ENCODE peak calls at places on chromosome 21, in eight cellular contexts. One of them, this sample, is unnamed.

GRCh38 chr21:32771134-32771523 is 426 bp downstream of the PAXBP1 start:
- DNase-seq in breast epithelium: peak; percentile 34
- DNase-seq in esophagus squamous epithelium: no peak
- DNase-seq in PC-9: peak; percentile 44
- DNase-seq in AG04450: peak; percentile 20
- DNase-seq in fibroblast of lung: peak; percentile 60
- DNase-seq in prostate gland: peak; percentile 30
- DNase-seq in cardiac muscle cell: peak; percentile 65
- DNase-seq in this sample: peak; percentile 55

GRCh38 chr21:15060776-15061175 is 4.0 kb downstream of the NRIP1 start:
- DNase-seq in fibroblast of lung: peak; percentile 66
- DNase-seq in AG04450: no peak
- DNase-seq in esophagus squamous epithelium: no peak
- DNase-seq in cardiac muscle cell: no peak
- DNase-seq in breast epithelium: no peak
- DNase-seq in prostate gland: no peak
- DNase-seq in PC-9: peak; percentile 50
- DNase-seq in this sample: no peak

GRCh38 chr21:19900149-19900548 is 1098.1 kb upstream of the NCAM2 start:
- DNase-seq in cardiac muscle cell: no peak
- DNase-seq in prostate gland: no peak
- DNase-seq in AG04450: no peak
- DNase-seq in esophagus squamous epithelium: no peak
- DNase-seq in PC-9: no peak
- DNase-seq in fibroblast of lung: no peak
- DNase-seq in breast epithelium: no peak
- DNase-seq in this sample: no peak

GRCh38 chr21:16837319-16837718 is 675.5 kb upstream of the CXADR start:
- DNase-seq in prostate gland: no peak
- DNase-seq in AG04450: no peak
- DNase-seq in breast epithelium: no peak
- DNase-seq in fibroblast of lung: peak; percentile 61
- DNase-seq in cardiac muscle cell: peak; percentile 34
- DNase-seq in esophagus squamous epithelium: no peak
- DNase-seq in PC-9: no peak
- DNase-seq in this sample: no peak

GRCh38 chr21:14757533-14758327 is 211.6 kb upstream of the SAMSN1 start:
- DNase-seq in prostate gland: no peak
- DNase-seq in PC-9: no peak
- DNase-seq in fibroblast of lung: no peak
- DNase-seq in cardiac muscle cell: no peak
- DNase-seq in breast epithelium: no peak
- DNase-seq in AG04450: no peak
- DNase-seq in esophagus squamous epithelium: no peak
- DNase-seq in this sample: no peak

GRCh38 chr21:33374874-33375644 is 28.2 kb upstream of the IFNGR2 start:
- DNase-seq in fibroblast of lung: no peak
- DNase-seq in AG04450: no peak
- DNase-seq in prostate gland: no peak
- DNase-seq in PC-9: no peak
- DNase-seq in breast epithelium: no peak
- DNase-seq in esophagus squamous epithelium: no peak
- DNase-seq in cardiac muscle cell: no peak
- DNase-seq in this sample: no peak

GRCh38 chr21:44364151-44365053 is 11.0 kb downstream of the TRPM2 start:
- DNase-seq in prostate gland: no peak
- DNase-seq in breast epithelium: no peak
- DNase-seq in PC-9: no peak
- DNase-seq in esophagus squamous epithelium: no peak
- DNase-seq in cardiac muscle cell: no peak
- DNase-seq in AG04450: no peak
- DNase-seq in fibroblast of lung: no peak
- DNase-seq in this sample: no peak

GRCh38 chr21:33540711-33541104 is 1.2 kb downstream of the GART start:
- DNase-seq in fibroblast of lung: no peak
- DNase-seq in prostate gland: no peak
- DNase-seq in PC-9: no peak
- DNase-seq in cardiac muscle cell: no peak
- DNase-seq in breast epithelium: no peak
- DNase-seq in AG04450: no peak
- DNase-seq in esophagus squamous epithelium: no peak
- DNase-seq in this sample: no peak

GRCh38 chr21:25931791-25932190 is 197.0 kb downstream of the GABPA start:
- DNase-seq in fibroblast of lung: no peak
- DNase-seq in cardiac muscle cell: no peak
- DNase-seq in breast epithelium: no peak
- DNase-seq in prostate gland: no peak
- DNase-seq in esophagus squamous epithelium: no peak
- DNase-seq in PC-9: no peak
- DNase-seq in AG04450: no peak
- DNase-seq in this sample: no peak

GRCh38 chr21:44574457-44575306 is 1.2 kb downstream of the KRTAP10-4 start:
- DNase-seq in prostate gland: no peak
- DNase-seq in fibroblast of lung: no peak
- DNase-seq in AG04450: no peak
- DNase-seq in PC-9: no peak
- DNase-seq in esophagus squamous epithelium: no peak
- DNase-seq in cardiac muscle cell: no peak
- DNase-seq in breast epithelium: no peak
- DNase-seq in this sample: no peak

GRCh38 chr21:32772281-32773047 is 909 bp upstream of the PAXBP1 start:
- DNase-seq in PC-9: peak; percentile 48
- DNase-seq in esophagus squamous epithelium: no peak
- DNase-seq in breast epithelium: no peak
- DNase-seq in cardiac muscle cell: peak; percentile 24
- DNase-seq in fibroblast of lung: peak; percentile 53
- DNase-seq in prostate gland: peak; percentile 19
- DNase-seq in AG04450: no peak
- DNase-seq in this sample: no peak

GRCh38 chr21:46604975-46605758 is at the start of gene S100B:
- DNase-seq in prostate gland: no peak
- DNase-seq in breast epithelium: peak; percentile 33
- DNase-seq in AG04450: no peak
- DNase-seq in fibroblast of lung: peak; percentile 26
- DNase-seq in PC-9: no peak
- DNase-seq in cardiac muscle cell: no peak
- DNase-seq in esophagus squamous epithelium: no peak
- DNase-seq in this sample: peak; percentile 90

GRCh38 chr21:44585892-44586291 is 5.5 kb upstream of the KRTAP10-5 start:
- DNase-seq in fibroblast of lung: no peak
- DNase-seq in breast epithelium: no peak
- DNase-seq in AG04450: no peak
- DNase-seq in PC-9: no peak
- DNase-seq in prostate gland: no peak
- DNase-seq in cardiac muscle cell: no peak
- DNase-seq in esophagus squamous epithelium: no peak
- DNase-seq in this sample: no peak

GRCh38 chr21:33578214-33578613 is 10.3 kb downstream of the DONSON start:
- DNase-seq in fibroblast of lung: peak; percentile 71
- DNase-seq in esophagus squamous epithelium: no peak
- DNase-seq in PC-9: no peak
- DNase-seq in AG04450: no peak
- DNase-seq in cardiac muscle cell: peak; percentile 25
- DNase-seq in prostate gland: no peak
- DNase-seq in breast epithelium: no peak
- DNase-seq in this sample: no peak

GRCh38 chr21:16159213-16159970 is 429.6 kb downstream of the USP25 start:
- DNase-seq in esophagus squamous epithelium: no peak
- DNase-seq in AG04450: peak; percentile 48
- DNase-seq in fibroblast of lung: peak; percentile 69
- DNase-seq in prostate gland: no peak
- DNase-seq in breast epithelium: no peak
- DNase-seq in cardiac muscle cell: no peak
- DNase-seq in PC-9: no peak
- DNase-seq in this sample: no peak

GRCh38 chr21:25396135-25396711 is 211.1 kb downstream of the MRPL39 start:
- DNase-seq in fibroblast of lung: no peak
- DNase-seq in esophagus squamous epithelium: no peak
- DNase-seq in prostate gland: no peak
- DNase-seq in breast epithelium: no peak
- DNase-seq in AG04450: no peak
- DNase-seq in cardiac muscle cell: no peak
- DNase-seq in PC-9: no peak
- DNase-seq in this sample: no peak

GRCh38 chr21:19908386-19908785 is 1089.8 kb upstream of the NCAM2 start:
- DNase-seq in prostate gland: no peak
- DNase-seq in fibroblast of lung: no peak
- DNase-seq in PC-9: no peak
- DNase-seq in cardiac muscle cell: no peak
- DNase-seq in AG04450: no peak
- DNase-seq in breast epithelium: no peak
- DNase-seq in esophagus squamous epithelium: no peak
- DNase-seq in this sample: no peak

GRCh38 chr21:26405071-26405470 is 168.0 kb downstream of the CYYR1 start:
- DNase-seq in AG04450: no peak
- DNase-seq in esophagus squamous epithelium: no peak
- DNase-seq in prostate gland: no peak
- DNase-seq in breast epithelium: no peak
- DNase-seq in cardiac muscle cell: peak; percentile 49
- DNase-seq in PC-9: no peak
- DNase-seq in fibroblast of lung: peak; percentile 55
- DNase-seq in this sample: no peak

GRCh38 chr21:44893948-44894656 is 20.6 kb upstream of the PTTG1IP start:
- DNase-seq in prostate gland: no peak
- DNase-seq in AG04450: no peak
- DNase-seq in fibroblast of lung: no peak
- DNase-seq in cardiac muscle cell: no peak
- DNase-seq in esophagus squamous epithelium: no peak
- DNase-seq in breast epithelium: no peak
- DNase-seq in PC-9: no peak
- DNase-seq in this sample: no peak

GRCh38 chr21:24259241-24259640 is 1348.0 kb downstream of the MRPL39 start:
- DNase-seq in prostate gland: no peak
- DNase-seq in esophagus squamous epithelium: no peak
- DNase-seq in cardiac muscle cell: no peak
- DNase-seq in AG04450: peak; percentile 33
- DNase-seq in PC-9: no peak
- DNase-seq in breast epithelium: no peak
- DNase-seq in fibroblast of lung: peak; percentile 3
- DNase-seq in this sample: no peak

GRCh38 chr21:46127239-46128105 is 27.9 kb downstream of the FTCD start:
- DNase-seq in fibroblast of lung: no peak
- DNase-seq in AG04450: no peak
- DNase-seq in esophagus squamous epithelium: no peak
- DNase-seq in prostate gland: no peak
- DNase-seq in breast epithelium: no peak
- DNase-seq in PC-9: no peak
- DNase-seq in cardiac muscle cell: no peak
- DNase-seq in this sample: no peak

GRCh38 chr21:41921089-41921819 is 32.6 kb downstream of the C2CD2 start:
- DNase-seq in fibroblast of lung: no peak
- DNase-seq in PC-9: no peak
- DNase-seq in AG04450: no peak
- DNase-seq in cardiac muscle cell: no peak
- DNase-seq in breast epithelium: peak; percentile 76
- DNase-seq in prostate gland: no peak
- DNase-seq in esophagus squamous epithelium: no peak
- DNase-seq in this sample: no peak
- H3K4me3 ChIP-seq in fibroblast of lung: no peak overlapping the region
- H3K4me3 ChIP-seq in PC-9: no peak overlapping the region
- H3K4me3 ChIP-seq in AG04450: no peak overlapping the region
- H3K4me3 ChIP-seq in cardiac muscle cell: no peak overlapping the region
- H3K4me3 ChIP-seq in breast epithelium: no peak overlapping the region
- H3K4me3 ChIP-seq in prostate gland: no peak overlapping the region
- H3K4me3 ChIP-seq in esophagus squamous epithelium: no peak overlapping the region
- H3K4me3 ChIP-seq in this sample: no peak overlapping the region

GRCh38 chr21:27820342-27820741 is 853.5 kb upstream of the ADAMTS5 start:
- DNase-seq in PC-9: no peak
- DNase-seq in fibroblast of lung: no peak
- DNase-seq in prostate gland: no peak
- DNase-seq in cardiac muscle cell: no peak
- DNase-seq in breast epithelium: no peak
- DNase-seq in esophagus squamous epithelium: no peak
- DNase-seq in AG04450: no peak
- DNase-seq in this sample: no peak
- H3K27ac ChIP-seq in PC-9: no peak overlapping the region
- H3K27ac ChIP-seq in fibroblast of lung: no peak overlapping the region
- H3K27ac ChIP-seq in prostate gland: no peak overlapping the region
- H3K27ac ChIP-seq in cardiac muscle cell: no peak overlapping the region
- H3K27ac ChIP-seq in breast epithelium: no peak overlapping the region
- H3K27ac ChIP-seq in esophagus squamous epithelium: no peak overlapping the region
- H3K27ac ChIP-seq in AG04450: no peak overlapping the region
- H3K27ac ChIP-seq in this sample: no peak overlapping the region

GRCh38 chr21:22941779-22942178 is 1943.6 kb downstream of the NCAM2 start:
- DNase-seq in prostate gland: no peak
- DNase-seq in AG04450: no peak
- DNase-seq in esophagus squamous epithelium: no peak
- DNase-seq in PC-9: no peak
- DNase-seq in fibroblast of lung: no peak
- DNase-seq in breast epithelium: no peak
- DNase-seq in cardiac muscle cell: no peak
- DNase-seq in this sample: no peak
- TF ChIP-seq CTCF in prostate gland: no peak
- TF ChIP-seq CTCF in AG04450: no peak
- TF ChIP-seq CTCF in esophagus squamous epithelium: no peak
- TF ChIP-seq CTCF in PC-9: no peak
- TF ChIP-seq CTCF in fibroblast of lung: no peak
- TF ChIP-seq CTCF in breast epithelium: no peak
- TF ChIP-seq CTCF in cardiac muscle cell: no peak
- TF ChIP-seq CTCF in this sample: no peak

GRCh38 chr21:42234026-42234425 is 15.1 kb downstream of the ABCG1 start:
- DNase-seq in AG04450: no peak
- DNase-seq in esophagus squamous epithelium: no peak
- DNase-seq in breast epithelium: no peak
- DNase-seq in PC-9: no peak
- DNase-seq in fibroblast of lung: no peak
- DNase-seq in prostate gland: no peak
- DNase-seq in cardiac muscle cell: no peak
- DNase-seq in this sample: no peak

GRCh38 chr21:42231761-42232160 is 12.8 kb downstream of the ABCG1 start:
- DNase-seq in cardiac muscle cell: no peak
- DNase-seq in esophagus squamous epithelium: no peak
- DNase-seq in breast epithelium: no peak
- DNase-seq in PC-9: no peak
- DNase-seq in fibroblast of lung: no peak
- DNase-seq in AG04450: no peak
- DNase-seq in prostate gland: no peak
- DNase-seq in this sample: peak; percentile 0

GRCh38 chr21:42230636-42231035 is 11.7 kb downstream of the ABCG1 start:
- DNase-seq in prostate gland: no peak
- DNase-seq in cardiac muscle cell: no peak
- DNase-seq in fibroblast of lung: no peak
- DNase-seq in breast epithelium: no peak
- DNase-seq in PC-9: no peak
- DNase-seq in AG04450: no peak
- DNase-seq in esophagus squamous epithelium: no peak
- DNase-seq in this sample: no peak

GRCh38 chr21:42233067-42233981 is 14.4 kb downstream of the ABCG1 start:
- DNase-seq in fibroblast of lung: no peak
- DNase-seq in prostate gland: peak; percentile 69
- DNase-seq in breast epithelium: peak; percentile 71
- DNase-seq in esophagus squamous epithelium: no peak
- DNase-seq in AG04450: no peak
- DNase-seq in PC-9: peak; percentile 45
- DNase-seq in cardiac muscle cell: peak; percentile 81
- DNase-seq in this sample: peak; percentile 46

GRCh38 chr21:42232176-42232825 is 13.4 kb downstream of the ABCG1 start:
- DNase-seq in AG04450: no peak
- DNase-seq in prostate gland: no peak
- DNase-seq in breast epithelium: no peak
- DNase-seq in fibroblast of lung: no peak
- DNase-seq in PC-9: no peak
- DNase-seq in cardiac muscle cell: no peak
- DNase-seq in esophagus squamous epithelium: no peak
- DNase-seq in this sample: no peak
- H3K4me3 ChIP-seq in AG04450: no peak overlapping the region
- H3K4me3 ChIP-seq in prostate gland: no peak overlapping the region
- H3K4me3 ChIP-seq in breast epithelium: no peak overlapping the region
- H3K4me3 ChIP-seq in fibroblast of lung: no peak overlapping the region
- H3K4me3 ChIP-seq in PC-9: no peak overlapping the region
- H3K4me3 ChIP-seq in cardiac muscle cell: no peak overlapping the region
- H3K4me3 ChIP-seq in esophagus squamous epithelium: no peak overlapping the region
- H3K4me3 ChIP-seq in this sample: no peak overlapping the region